ENCODE peak calls at places on chromosome 13, in ten cellular contexts. G, C, J, S, L, I, W, N, H and U are unnamed samples.

GRCh38 chr13:101988140-101988539 is 413.7 kb downstream of the FGF14 start:
- DNase-seq in G (no peak), C (no peak), J (no peak), S (no peak), L (no peak), I (no peak), W (no peak), N (no peak), H (no peak), U (no peak)

GRCh38 chr13:105220886-105221285 is 1314.6 kb downstream of the EFNB2 start:
- DNase-seq in G (no peak), C (no peak), J (no peak), S (no peak), L (peak), I (no peak), W (no peak), N (no peak), H (no peak), U (no peak)

GRCh38 chr13:97250560-97250959 is 28.4 kb downstream of the MBNL2 start:
- DNase-seq in G (no peak), C (no peak), J (no peak), S (no peak), L (no peak), I (no peak), W (no peak), N (no peak), H (no peak), U (no peak)

GRCh38 chr13:33272531-33273124 is 12.9 kb downstream of the STARD13 start:
- DNase-seq in G (no peak), C (no peak), J (no peak), S (no peak), L (no peak), I (no peak), W (no peak), N (no peak), H (no peak), U (no peak)

GRCh38 chr13:36275190-36276002 is 22.2 kb downstream of the CCDC169 start:
- DNase-seq in G (peak), C (no peak), J (no peak), S (peak), L (peak), I (peak), W (no peak), N (no peak), H (no peak), U (peak)

GRCh38 chr13:80430561-80430960 is 89.6 kb upstream of the SPRY2 start:
- DNase-seq in G (no peak), C (no peak), J (no peak), S (no peak), L (no peak), I (no peak), W (no peak), N (no peak), H (no peak), U (no peak)

GRCh38 chr13:34265016-34265692 is 447.2 kb downstream of the RFC3 start:
- DNase-seq in G (peak), C (no peak), J (no peak), S (no peak), L (no peak), I (no peak), W (no peak), N (no peak), H (no peak), U (no peak)

GRCh38 chr13:84816567-84817133 is 934.4 kb upstream of the SLITRK1 start:
- DNase-seq in G (no peak), C (no peak), J (no peak), S (no peak), L (no peak), I (no peak), W (no peak), N (no peak), H (no peak), U (no peak)

GRCh38 chr13:34421849-34422475 is 520.1 kb upstream of the NBEA start:
- DNase-seq in G (no peak), C (no peak), J (no peak), S (no peak), L (no peak), I (no peak), W (no peak), N (no peak), H (no peak), U (no peak)

GRCh38 chr13:112843392-112844250 is 125.4 kb upstream of the MCF2L start:
- DNase-seq in G (no peak), C (no peak), J (peak), S (no peak), L (no peak), I (no peak), W (no peak), N (no peak), H (no peak), U (no peak)

GRCh38 chr13:33017410-33017929 is 1.2 kb downstream of the KL start:
- DNase-seq in G (peak), C (peak), J (no peak), S (peak), L (peak), I (no peak), W (no peak), N (peak), H (no peak), U (peak)

GRCh38 chr13:112260108-112261055 is 115.8 kb upstream of the SPACA7 start:
- DNase-seq in G (no peak), C (peak), J (no peak), S (no peak), L (no peak), I (no peak), W (no peak), N (no peak), H (no peak), U (no peak)

GRCh38 chr13:35927554-35927953 is 203.6 kb downstream of the DCLK1 start:
- DNase-seq in G (peak), C (no peak), J (no peak), S (peak), L (peak), I (peak), W (no peak), N (no peak), H (no peak), U (peak)

GRCh38 chr13:39037410-39037879 is 444 bp downstream of the PROSER1 start:
- DNase-seq in G (no peak), C (no peak), J (no peak), S (no peak), L (no peak), I (no peak), W (no peak), N (no peak), H (no peak), U (no peak)
- TF ChIP-seq CTCF in G (no peak), C (no peak), J (no peak), S (no peak), L (no peak), I (no peak), W (no peak), N (no peak), H (no peak), U (no peak)

GRCh38 chr13:30465541-30466357 is at the start of gene HMGB1:
- DNase-seq in G (peak), C (peak), J (peak), S (peak), L (peak), I (peak), W (peak), N (peak), H (peak), U (peak)

GRCh38 chr13:30463820-30464495 is 1.8 kb downstream of the HMGB1 start:
- DNase-seq in G (no peak), C (no peak), J (peak), S (no peak), L (peak), I (no peak), W (peak), N (peak), H (no peak), U (peak)

GRCh38 chr13:30466841-30467252 is 1.1 kb upstream of the HMGB1 start:
- DNase-seq in G (no peak), C (no peak), J (no peak), S (no peak), L (peak), I (no peak), W (no peak), N (no peak), H (no peak), U (no peak)

GRCh38 chr13:30464496-30465351 is 1.0 kb downstream of the HMGB1 start:
- DNase-seq in G (peak), C (peak), J (peak), S (peak), L (peak), I (peak), W (peak), N (peak), H (no peak), U (peak)

DNA sequence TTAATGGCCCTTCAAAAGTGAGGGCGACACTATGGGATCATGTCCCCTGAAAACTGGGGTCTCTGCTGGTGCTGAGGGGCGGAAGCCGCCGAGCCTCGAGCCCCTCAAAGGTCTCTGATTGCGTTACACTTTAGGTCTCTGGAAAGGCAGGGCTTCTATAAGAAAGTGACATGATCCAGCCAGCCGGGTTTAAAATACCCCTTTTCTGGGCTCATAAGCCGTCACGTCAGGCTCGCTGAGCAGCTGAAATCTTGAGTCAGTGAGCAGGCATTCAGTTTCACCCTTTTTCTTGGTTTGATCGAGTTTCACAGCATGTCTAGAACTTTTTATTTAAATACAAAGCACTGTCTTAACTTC is 600 bp upstream of the HMGB1 start:
- DNase-seq in G (no peak), C (no peak), J (no peak), S (no peak), L (peak), I (no peak), W (no peak), N (no peak), H (no peak), U (peak)
- H3K4me3 ChIP-seq in G (peak), C (no peak), J (no peak), S (peak), L (peak), I (peak), W (no peak), N (peak), H (peak), U (peak)

DNA sequence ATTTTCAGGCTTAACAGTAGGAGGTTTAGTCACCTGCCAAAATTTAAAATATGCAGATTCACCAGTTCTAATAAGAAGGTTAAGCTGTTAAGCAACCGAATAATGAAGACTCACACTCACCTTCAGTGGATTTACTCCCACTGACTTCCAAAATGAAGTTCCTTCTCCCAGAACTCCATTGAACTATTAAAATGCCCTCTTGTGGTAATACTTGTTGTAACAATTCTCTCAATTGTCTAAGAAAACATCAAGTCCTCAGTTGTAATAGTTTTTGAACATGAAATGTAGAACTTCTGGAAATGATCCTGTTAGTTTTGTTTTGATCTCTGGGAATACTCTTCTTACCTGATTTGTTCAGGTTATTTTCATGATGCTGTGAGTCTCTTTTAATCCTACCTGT is 522.0 kb upstream of the ATXN8OS start:
- DNase-seq in G (no peak), C (no peak), J (no peak), S (no peak), L (no peak), I (no peak), W (no peak), N (no peak), H (no peak), U (no peak)
- TF ChIP-seq CTCF in G (no peak), C (no peak), J (no peak), S (no peak), L (no peak), I (no peak), W (no peak), N (no peak), H (no peak), U (no peak)

GRCh38 chr13:50074843-50075242 is 59.6 kb downstream of the KCNRG start:
- DNase-seq in G (no peak), C (no peak), J (no peak), S (no peak), L (no peak), I (no peak), W (no peak), N (no peak), H (no peak), U (no peak)
- H3K4me3 ChIP-seq in G (no peak), C (no peak), J (no peak), S (no peak), L (no peak), I (no peak), W (no peak), N (no peak), H (no peak), U (no peak)

DNA sequence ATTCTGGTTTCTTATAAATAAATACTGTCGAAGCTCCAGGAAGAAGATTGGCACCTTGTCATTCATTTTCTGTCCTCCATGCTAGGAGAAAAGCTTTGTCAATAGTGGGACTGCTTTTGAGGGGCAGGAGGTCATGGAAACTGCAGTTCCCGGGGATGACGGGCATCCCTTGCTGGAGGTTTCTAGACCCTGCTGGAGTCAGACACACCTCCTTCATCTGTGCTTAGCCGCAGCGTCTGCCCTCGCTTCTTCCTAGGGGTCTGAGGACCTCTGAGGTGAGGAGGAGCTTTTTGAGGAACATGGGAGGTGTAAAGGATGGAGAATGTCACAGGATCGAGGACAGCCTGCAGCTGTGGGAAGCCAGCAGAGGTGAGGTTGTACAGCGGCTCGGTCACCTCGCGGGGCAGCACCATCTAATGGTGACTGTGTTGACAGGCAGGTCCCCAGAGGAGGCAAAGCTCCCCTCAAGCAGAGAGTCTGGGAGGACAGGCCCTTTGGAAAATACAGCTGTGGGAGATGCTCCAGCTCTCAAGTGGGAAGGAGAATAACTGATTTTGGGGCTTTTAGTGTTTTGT is 172.7 kb upstream of the RNF113B start:
- DNase-seq in G (no peak), C (peak), J (no peak), S (no peak), L (no peak), I (no peak), W (no peak), N (no peak), H (no peak), U (no peak)
- TF ChIP-seq CTCF in G (no peak), C (no peak), J (no peak), S (no peak), L (no peak), I (no peak), W (no peak), N (no peak), H (no peak), U (no peak)

DNA sequence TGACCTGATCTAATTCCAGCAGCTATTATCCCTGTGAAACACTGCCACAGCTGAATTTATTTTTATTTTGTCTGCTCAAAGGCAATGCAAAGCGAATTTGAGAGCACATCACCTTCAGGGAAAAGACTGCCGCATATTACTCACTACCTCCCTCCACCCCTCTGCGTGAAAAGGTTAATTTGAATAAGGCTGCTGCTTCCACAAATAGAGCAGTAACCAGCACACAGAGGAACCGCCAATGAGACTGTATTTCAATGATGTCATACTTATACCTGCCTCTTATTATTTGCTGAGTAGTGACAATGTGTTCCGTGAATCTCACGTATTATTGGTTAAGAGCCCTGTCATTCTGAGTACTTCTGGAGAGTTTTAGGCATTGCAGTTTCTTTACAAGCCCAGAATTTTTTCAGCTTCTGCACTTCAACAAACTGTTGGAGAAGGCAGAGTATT is 156.1 kb upstream of the KLF12 start:
- DNase-seq in G (no peak), C (no peak), J (no peak), S (peak), L (peak), I (peak), W (peak), N (no peak), H (peak), U (peak)
- H3K4me3 ChIP-seq in G (no peak), C (no peak), J (peak), S (peak), L (no peak), I (peak), W (no peak), N (no peak), H (no peak), U (peak)

DNA sequence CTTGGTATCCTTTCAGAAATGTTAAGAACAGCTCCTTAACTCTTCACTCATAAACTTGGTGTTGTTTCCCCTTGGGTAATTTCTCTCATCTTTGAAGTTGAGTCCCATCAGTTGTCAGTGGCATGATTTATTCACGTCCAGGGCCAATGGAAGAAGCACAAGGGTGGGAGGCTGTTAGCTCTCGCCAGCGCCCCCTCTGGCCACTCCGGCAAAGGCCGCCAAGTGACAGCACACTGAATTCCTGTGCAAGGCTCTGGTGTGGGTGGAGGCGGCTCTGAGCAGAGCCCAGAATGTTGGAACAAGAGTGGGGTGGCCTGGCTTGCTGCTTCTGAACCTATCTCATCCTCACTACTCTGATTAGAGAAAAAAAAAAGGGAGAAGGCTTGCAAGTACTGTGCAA is 13.1 kb upstream of the MEDAG start:
- DNase-seq in G (peak), C (no peak), J (peak), S (no peak), L (peak), I (no peak), W (no peak), N (no peak), H (peak), U (peak)
- TF ChIP-seq CTCF in G (peak), C (no peak), J (peak), S (peak), L (peak), I (peak), W (no peak), N (no peak), H (peak), U (peak)

GRCh38 chr13:73767191-73767741 is 366.9 kb downstream of the KLF12 start:
- DNase-seq in G (no peak), C (no peak), J (no peak), S (no peak), L (peak), I (no peak), W (no peak), N (no peak), H (no peak), U (no peak)
- H3K4me3 ChIP-seq in G (no peak), C (no peak), J (no peak), S (no peak), L (no peak), I (no peak), W (no peak), N (no peak), H (no peak), U (no peak)

GRCh38 chr13:20090349-20090748 is 70.5 kb downstream of the GJA3 start:
- DNase-seq in G (no peak), C (no peak), J (no peak), S (no peak), L (no peak), I (no peak), W (no peak), N (no peak), H (no peak), U (no peak)
- TF ChIP-seq CTCF in G (no peak), C (no peak), J (peak), S (no peak), L (peak), I (peak), W (peak), N (no peak), H (peak), U (peak)

GRCh38 chr13:41017744-41018582 is 1.2 kb downstream of the ELF1 start:
- DNase-seq in G (no peak), C (no peak), J (no peak), S (no peak), L (peak), I (no peak), W (no peak), N (no peak), H (no peak), U (no peak)
- H3K4me3 ChIP-seq in G (peak), C (no peak), J (peak), S (no peak), L (no peak), I (no peak), W (peak), N (peak), H (peak), U (no peak)